ENCODE peak calls at places on chromosomes 6 and 20, in four cellular contexts. Z is IMR-90, V is H9, E is mesendoderm. Q is an unnamed sample.

GRCh38 chr6:163877877-163878639 is 463.5 kb downstream of the QKI start:
- DNase-seq in E (no peak), V (no peak), Z (no peak), Q (no peak)

GRCh38 chr20:20831794-20832193 is 119.3 kb upstream of the RALGAPA2 start:
- DNase-seq in Z (no peak), V (no peak), E (no peak), Q (no peak)

GRCh38 chr20:31861346-31862156 is 8.8 kb downstream of the DUSP15 start:
- DNase-seq in V (peak), Z (peak), E (peak), Q (peak)

GRCh38 chr6:10837009-10837691 is 1.2 kb downstream of the MAK start:
- DNase-seq in E (peak), Z (no peak), V (peak), Q (no peak)

GRCh38 chr6:9482030-9482731 is 932.7 kb downstream of the TFAP2A start:
- DNase-seq in V (no peak), E (peak), Z (peak), Q (no peak)

GRCh38 chr6:41167173-41167963 is 4.5 kb upstream of the TREM2 start:
- DNase-seq in E (peak), Z (peak), V (peak), Q (peak)

GRCh38 chr20:61391812-61392520 is 139.9 kb downstream of the CDH4 start:
- DNase-seq in V (no peak), Z (peak), E (peak), Q (no peak)

GRCh38 chr20:49853640-49854039 is 41.0 kb downstream of the SLC9A8 start:
- DNase-seq in E (peak), Z (peak), V (peak), Q (no peak)

GRCh38 chr20:17059465-17059864 is 167.4 kb upstream of the PCSK2 start:
- DNase-seq in E (no peak), Z (peak), V (no peak), Q (no peak)

GRCh38 chr6:153511896-153512496 is 380.9 kb upstream of the RGS17 start:
- DNase-seq in Z (peak), V (peak), E (peak), Q (no peak)

GRCh38 chr20:53575481-53576194 is 18.0 kb downstream of the ZNF217 start:
- DNase-seq in E (no peak), V (no peak), Z (no peak), Q (no peak)

GRCh38 chr20:51412333-51412761 is 130.2 kb downstream of the NFATC2 start:
- DNase-seq in E (no peak), V (no peak), Z (peak), Q (no peak)

GRCh38 chr20:41124451-41125094 is 12.8 kb upstream of the PLCG1 start:
- DNase-seq in V (no peak), Z (no peak), E (no peak), Q (no peak)

GRCh38 chr20:14566505-14566904 is 229.1 kb upstream of the FLRT3 start:
- DNase-seq in V (no peak), E (no peak), Z (no peak), Q (no peak)

GRCh38 chr6:143443096-143443495 is 7.4 kb downstream of the ADAT2 start:
- DNase-seq in V (no peak), E (no peak), Z (no peak), Q (no peak)

GRCh38 chr6:143441680-143442359 is 8.7 kb downstream of the ADAT2 start:
- DNase-seq in E (no peak), V (no peak), Z (peak), Q (no peak)

GRCh38 chr6:143441010-143441409 is 9.5 kb downstream of the ADAT2 start:
- DNase-seq in V (no peak), Z (no peak), E (no peak), Q (no peak)
- H3K56ac ChIP-seq in V (no peak), Z (no peak), E (no peak), Q (no peak)

GRCh38 chr20:45085289-45085688 is 15.6 kb downstream of the KCNS1 start:
- DNase-seq in Z (no peak), V (no peak), E (no peak), Q (no peak)

GRCh38 chr20:45080867-45081616 is 19.9 kb downstream of the KCNS1 start:
- DNase-seq in Z (peak), E (no peak), V (no peak), Q (no peak)

GRCh38 chr20:45085867-45086266 is 15.1 kb downstream of the KCNS1 start:
- DNase-seq in V (no peak), E (no peak), Z (no peak), Q (no peak)

GRCh38 chr20:45083127-45083526 is 17.8 kb downstream of the KCNS1 start:
- DNase-seq in V (no peak), Z (no peak), E (no peak), Q (no peak)

GRCh38 chr20:45082468-45082867 is 18.5 kb downstream of the KCNS1 start:
- DNase-seq in Z (no peak), V (no peak), E (no peak), Q (no peak)
- H3K56ac ChIP-seq in Z (no peak), V (no peak), E (no peak), Q (no peak)

GRCh38 chr6:36132221-36132895 is 2.0 kb downstream of the MAPK13 start:
- DNase-seq in V (no peak), E (peak), Z (no peak), Q (no peak)
- H3K56ac ChIP-seq in V (no peak), E (peak), Z (no peak), Q (no peak)

GRCh38 chr6:21823371-21823770 is 229.8 kb downstream of the SOX4 start:
- DNase-seq in Z (no peak), E (no peak), V (no peak), Q (no peak)
- H3K56ac ChIP-seq in Z (no peak), E (peak), V (no peak), Q (no peak)

DNA sequence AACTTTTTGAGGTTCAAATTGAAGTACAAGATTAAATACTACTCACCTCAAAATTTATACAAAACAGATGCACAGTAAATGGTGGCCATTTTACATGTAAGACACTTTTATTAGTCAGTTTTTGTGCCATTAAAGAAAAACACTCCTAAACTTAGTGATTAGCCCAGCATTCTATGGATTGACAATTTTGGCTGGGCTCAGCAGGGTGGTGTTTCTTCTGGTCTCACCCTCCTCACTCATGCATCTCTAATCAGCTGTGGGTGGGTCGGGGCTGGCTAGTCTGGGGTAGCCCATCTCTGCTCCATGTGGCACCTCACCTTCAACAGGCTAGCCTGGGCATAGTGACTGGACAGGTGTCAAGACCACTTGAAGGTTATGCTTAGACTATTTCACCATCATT is 71.6 kb upstream of the BTBD3 start:
- DNase-seq in Z (no peak), V (no peak), E (no peak), Q (no peak)
- H3K56ac ChIP-seq in Z (no peak), V (no peak), E (no peak), Q (no peak)

DNA sequence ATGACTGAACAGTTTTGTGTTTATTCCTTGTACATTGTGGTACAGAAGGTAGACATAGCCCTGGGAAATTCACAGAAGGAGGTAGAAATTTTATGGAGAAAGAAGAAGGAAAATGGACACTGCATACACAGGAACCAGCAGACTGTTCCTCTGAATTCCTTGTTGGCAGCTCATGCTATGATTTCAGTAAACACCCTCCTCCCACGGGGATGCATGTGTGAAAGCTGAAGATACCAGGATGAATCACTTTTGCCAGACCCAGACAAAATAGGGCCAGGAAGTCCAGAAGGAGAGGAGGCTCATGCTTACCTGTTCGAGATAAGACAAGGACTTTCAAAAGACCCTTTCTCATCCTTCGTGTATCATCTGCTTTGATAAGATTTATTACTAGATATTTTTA is 110.3 kb upstream of the GGTLC1 start:
- DNase-seq in V (no peak), E (no peak), Z (peak), Q (no peak)
- H3K56ac ChIP-seq in V (no peak), E (no peak), Z (no peak), Q (no peak)

GRCh38 chr6:1417718-1418117 is 28.3 kb downstream of the FOXF2 start:
- DNase-seq in E (no peak), Z (no peak), V (no peak), Q (no peak)
- H3K56ac ChIP-seq in E (no peak), Z (no peak), V (no peak), Q (no peak)

GRCh38 chr6:43045371-43045930 is 8.2 kb downstream of the CUL7 start:
- DNase-seq in V (peak), E (no peak), Z (no peak), Q (no peak)
- H3K56ac ChIP-seq in V (no peak), E (no peak), Z (no peak), Q (no peak)

DNA sequence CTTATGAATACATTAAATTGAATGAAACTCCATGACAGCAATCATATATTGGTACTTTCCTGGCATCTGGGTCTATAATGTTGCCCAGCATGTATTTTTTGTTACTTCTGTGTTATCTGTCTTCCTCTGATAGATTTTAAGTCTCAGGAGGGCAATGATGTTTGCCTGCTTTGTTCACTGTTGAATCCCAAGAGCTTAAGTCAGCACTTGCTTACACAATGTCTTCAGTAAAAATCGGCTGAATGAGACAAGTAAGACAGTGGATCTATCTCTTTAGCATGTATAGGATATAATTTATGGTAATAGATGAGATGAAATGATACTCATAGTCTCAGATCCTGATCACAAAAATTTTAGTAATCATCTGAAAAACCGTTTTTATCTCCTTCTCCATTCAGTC is 1034.9 kb upstream of the EPHA7 start:
- DNase-seq in E (no peak), V (no peak), Z (no peak), Q (no peak)
- H3K56ac ChIP-seq in E (no peak), V (no peak), Z (no peak), Q (no peak)

GRCh38 chr20:42270539-42270938 is 652.4 kb upstream of the CHD6 start:
- DNase-seq in E (no peak), Z (no peak), V (no peak), Q (no peak)

GRCh38 chr20:42277203-42277602 is 659.0 kb upstream of the CHD6 start:
- DNase-seq in E (no peak), Z (no peak), V (no peak), Q (no peak)

GRCh38 chr20:42276718-42277117 is 658.5 kb upstream of the CHD6 start:
- DNase-seq in V (no peak), E (peak), Z (no peak), Q (no peak)

GRCh38 chr20:42272516-42272915 is 654.3 kb upstream of the CHD6 start:
- DNase-seq in E (no peak), Z (no peak), V (no peak), Q (no peak)

DNA sequence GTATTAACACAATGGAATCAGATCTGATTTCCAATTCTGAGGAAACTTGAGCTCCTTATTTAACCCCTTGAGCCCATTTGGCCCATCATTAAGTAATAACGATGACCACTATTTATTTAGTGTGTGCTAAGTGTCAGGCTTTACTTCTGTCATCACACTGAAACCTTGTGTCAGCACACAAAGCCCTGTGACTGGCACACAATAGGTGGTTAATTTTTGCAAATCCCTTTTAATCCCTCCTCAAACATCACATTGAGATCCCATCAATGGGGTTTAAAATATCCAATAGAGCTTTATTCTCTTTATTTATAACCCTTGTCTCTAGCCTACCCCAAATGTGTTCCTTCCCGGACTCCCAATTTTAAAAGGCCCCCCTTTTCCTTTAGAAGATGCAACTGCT is 656.8 kb upstream of the CHD6 start:
- DNase-seq in E (peak), Z (no peak), V (no peak), Q (no peak)
- H3K56ac ChIP-seq in E (no peak), Z (no peak), V (no peak), Q (no peak)

Q was measured in H1.